ENCODE peak calls at places on chromosomes 13 and 19, in five cellular contexts. A, C, D, T and O are unnamed samples.

GRCh38 chr19:39236527-39236926 is 8.3 kb downstream of the IFNL3 start:
- DNase-seq in T (no peak), D (no peak), C (no peak), A (no peak), O (no peak)

GRCh38 chr13:40639226-40639681 is 27.2 kb downstream of the FOXO1 start:
- DNase-seq in A (no peak), C (no peak), T (no peak), D (peak; percentile 14), O (no peak)

GRCh38 chr13:43564941-43565340 is 221.8 kb downstream of the ENOX1 start:
- DNase-seq in D (no peak), A (no peak), C (no peak), T (no peak), O (no peak)

GRCh38 chr13:110245421-110245899 is 61.5 kb downstream of the COL4A1 start:
- DNase-seq in D (no peak), T (no peak), A (no peak), C (no peak), O (no peak)

GRCh38 chr19:51296331-51297093 is 14.9 kb upstream of the IGLON5 start:
- DNase-seq in C (no peak), D (peak; percentile 23), A (no peak), T (no peak), O (no peak)

GRCh38 chr19:19115954-19116353 is 22.3 kb downstream of the TMEM161A start:
- DNase-seq in D (peak; percentile 45), T (no peak), C (no peak), A (peak; percentile 65), O (no peak)

GRCh38 chr19:38204096-38204495 is 19.9 kb downstream of the DPF1 start:
- DNase-seq in C (no peak), A (no peak), T (no peak), D (no peak), O (no peak)

GRCh38 chr19:51783373-51783772 is 11.6 kb upstream of the FPR3 start:
- DNase-seq in T (no peak), A (no peak), C (no peak), D (peak; percentile 23), O (no peak)

GRCh38 chr13:108269601-108270328 is at the start of gene TNFSF13B:
- DNase-seq in D (peak; percentile 7), T (no peak), C (peak; percentile 9), A (no peak), O (peak; percentile 74)

GRCh38 chr13:108268713-108269112 is 805 bp upstream of the TNFSF13B start:
- DNase-seq in T (no peak), C (no peak), D (no peak), A (no peak), O (no peak)

GRCh38 chr13:108267338-108267737 is 2.2 kb upstream of the TNFSF13B start:
- DNase-seq in C (no peak), T (no peak), D (no peak), A (no peak), O (no peak)

GRCh38 chr13:108263961-108264360 is 5.6 kb upstream of the TNFSF13B start:
- DNase-seq in C (no peak), T (no peak), D (no peak), A (no peak), O (no peak)

DNA sequence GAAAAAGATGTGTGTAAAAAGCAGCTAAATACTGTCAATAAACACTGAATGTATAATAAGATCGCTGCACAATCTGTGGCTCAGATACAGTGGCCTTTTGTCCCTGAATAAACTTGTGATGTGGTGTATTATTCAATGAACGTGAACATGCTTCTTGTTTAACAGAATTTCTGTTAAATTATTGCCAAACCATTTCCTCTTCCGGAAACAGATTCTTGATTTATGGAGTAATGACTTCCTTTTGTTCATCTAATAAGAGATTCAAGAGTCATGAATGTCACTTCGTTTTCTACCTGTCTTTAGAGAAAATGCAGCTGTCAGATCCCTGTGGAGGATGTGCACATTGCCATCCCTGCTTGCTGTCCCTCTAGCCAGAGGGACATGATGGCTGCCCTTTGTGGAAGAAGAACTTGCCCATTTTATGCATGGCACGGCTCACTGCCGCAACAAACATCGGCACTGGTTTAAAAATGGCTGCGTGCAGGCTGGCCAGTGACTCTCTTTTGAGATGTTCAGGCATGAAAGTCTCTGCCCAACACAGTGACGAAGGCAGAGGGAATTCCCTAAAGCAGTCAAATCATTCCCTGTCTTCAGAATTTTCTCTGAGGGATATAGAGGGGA is 3.1 kb upstream of the TNFSF13B start:
- DNase-seq in T (no peak), A (no peak), D (no peak), C (no peak), O (no peak)
- TF ChIP-seq SUZ12 in T (no peak), A (no peak), D (no peak), C (no peak), O (no peak)

GRCh38 chr19:35021016-35021415 is 9.3 kb upstream of the SCN1B start:
- DNase-seq in D (no peak), C (no peak), A (no peak), T (no peak), O (no peak)

GRCh38 chr19:35021596-35021995 is 8.7 kb upstream of the SCN1B start:
- DNase-seq in C (no peak), D (no peak), A (no peak), T (no peak), O (no peak)

GRCh38 chr19:35024095-35024494 is 6.2 kb upstream of the SCN1B start:
- DNase-seq in C (no peak), T (no peak), A (no peak), D (no peak), O (no peak)

GRCh38 chr19:35022460-35022859 is 7.8 kb upstream of the SCN1B start:
- DNase-seq in D (no peak), C (no peak), T (no peak), A (no peak), O (no peak)

DNA sequence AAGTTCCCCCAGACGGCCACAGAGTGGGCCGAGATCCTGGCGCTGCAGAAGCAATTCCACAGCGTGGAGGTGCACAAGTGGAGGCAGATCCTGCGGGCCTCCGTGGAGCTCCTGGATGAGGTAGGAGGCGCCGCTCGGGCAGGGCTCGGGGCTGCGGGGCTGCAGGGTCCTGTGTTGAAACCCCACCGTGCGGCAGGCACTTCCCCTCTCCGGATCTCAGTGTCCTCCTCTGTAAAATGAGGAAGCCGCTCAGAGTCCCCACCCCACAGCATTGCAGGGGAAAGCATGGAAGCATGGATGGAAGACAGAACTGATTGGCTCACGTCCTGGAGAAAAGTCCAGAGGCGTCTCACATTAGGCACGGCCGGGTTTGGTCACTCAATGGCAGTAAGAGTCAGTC is 6.8 kb upstream of the SCN1B start:
- DNase-seq in C (no peak), A (no peak), T (no peak), D (no peak), O (no peak)
- TF ChIP-seq SUZ12 in C (no peak), A (no peak), T (no peak), D (no peak), O (no peak)

GRCh38 chr13:31394491-31394890 is 194.7 kb downstream of the B3GLCT start:
- DNase-seq in T (no peak), D (no peak), A (no peak), C (no peak), O (no peak)
- TF ChIP-seq SUZ12 in T (no peak), D (no peak), A (no peak), C (no peak), O (no peak)

GRCh38 chr19:17795495-17795856 is 538 bp downstream of the B3GNT3 start:
- DNase-seq in A (no peak), T (no peak), D (no peak), C (no peak), O (no peak)

GRCh38 chr19:17796838-17797168 is 1.9 kb downstream of the B3GNT3 start:
- DNase-seq in D (no peak), A (no peak), T (no peak), C (no peak), O (no peak)

GRCh38 chr19:17796013-17796837 is 1.3 kb downstream of the B3GNT3 start:
- DNase-seq in C (no peak), T (no peak), D (peak; percentile 45), A (no peak), O (no peak)

GRCh38 chr19:17794731-17795494 is at the start of gene B3GNT3:
- DNase-seq in T (no peak), D (peak; percentile 46), A (peak; percentile 65), C (no peak), O (no peak)

DNA sequence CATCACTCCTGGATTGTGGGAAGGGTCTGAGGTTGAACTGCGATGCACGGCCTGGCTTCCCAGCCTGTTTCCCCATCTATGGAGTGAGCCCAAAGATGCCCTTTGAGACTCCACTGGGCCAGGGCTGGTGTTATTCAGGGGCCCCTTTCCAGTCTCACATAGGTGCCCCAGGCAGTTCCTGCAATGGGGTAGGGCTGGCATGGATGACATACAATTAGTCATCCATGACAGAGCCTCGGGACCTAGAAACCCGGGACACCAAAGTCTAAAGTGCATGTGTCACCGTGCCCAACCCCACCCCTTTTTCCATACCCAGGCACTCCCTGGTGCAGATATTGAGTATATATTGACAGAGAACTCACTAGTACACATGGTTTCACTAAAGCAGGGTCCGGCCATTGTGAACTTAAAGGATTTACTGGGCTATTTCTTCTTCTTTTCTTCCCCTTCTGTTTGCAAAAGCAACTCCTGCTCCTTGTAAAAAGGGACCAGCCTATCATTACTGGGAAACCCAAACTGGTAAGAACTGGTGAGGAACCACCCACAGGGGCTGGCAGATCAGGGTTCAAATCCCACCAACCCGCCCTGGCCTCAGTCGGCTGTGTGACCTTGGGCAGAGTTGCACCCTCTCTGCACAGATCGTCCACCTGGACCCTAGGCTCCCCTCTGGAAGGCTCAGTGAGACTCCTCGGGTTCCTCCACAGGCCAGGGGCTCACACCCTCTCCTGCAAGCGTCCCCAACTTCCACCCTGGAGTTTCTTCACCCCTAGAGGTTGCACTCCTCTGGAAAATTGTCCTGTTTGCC is 2.7 kb downstream of the B3GNT3 start:
- DNase-seq in C (no peak), T (no peak), D (peak; percentile 95), A (no peak), O (no peak)
- TF ChIP-seq SUZ12 in C (no peak), T (no peak), D (no peak), A (no peak), O (no peak)